ENCODE peak calls at places on chromosomes 4 and X, in four cellular contexts. E, U, Q and F are unnamed samples.

GRCh38 chr4:73839071-73839470 is 2.6 kb downstream of the CXCL6 start:
- DNase-seq in Q (no peak), U (no peak), E (no peak), F (no peak)

GRCh38 chr4:88522702-88523324 is 763 bp downstream of the PYURF start:
- DNase-seq in Q (peak; percentile 81), E (peak; percentile 55), U (peak; percentile 52), F (no peak)

GRCh38 chr4:89111833-89112563 is 665 bp downstream of the TIGD2 start:
- DNase-seq in E (no peak), U (peak; percentile 92), Q (no peak), F (no peak)

GRCh38 chrX:40132751-40133150 is 35.0 kb upstream of the BCOR start:
- DNase-seq in U (peak; percentile 76), E (peak; percentile 85), Q (no peak), F (no peak)

GRCh38 chrX:83819304-83819703 is 41.6 kb upstream of the CYLC1 start:
- DNase-seq in Q (no peak), U (no peak), E (no peak), F (no peak)

GRCh38 chrX:72479324-72480274 is 93.0 kb downstream of the HDAC8 start:
- DNase-seq in U (no peak), E (no peak), Q (no peak), F (no peak)

GRCh38 chrX:100512471-100512870 is 72.3 kb upstream of the TNMD start:
- DNase-seq in U (peak; percentile 2), E (no peak), Q (no peak), F (no peak)

GRCh38 chr4:97498875-97499274 is 644.4 kb downstream of the STPG2 start:
- DNase-seq in Q (no peak), E (no peak), U (peak; percentile 98), F (no peak)

GRCh38 chrX:37599735-37600134 is 28.3 kb downstream of the LANCL3 start:
- DNase-seq in U (peak; percentile 46), E (no peak), Q (no peak), F (no peak)

GRCh38 chr4:2942532-2943363 is 20.5 kb downstream of the NOP14 start:
- DNase-seq in E (no peak), Q (peak; percentile 70), U (no peak), F (no peak)

GRCh38 chr4:17502764-17503163 is 9.1 kb downstream of the QDPR start:
- DNase-seq in U (peak; percentile 94), E (no peak), Q (no peak), F (no peak)

GRCh38 chr4:186149872-186150271 is 41.5 kb upstream of the CYP4V2 start:
- DNase-seq in E (peak; percentile 66), U (no peak), Q (no peak), F (no peak)

GRCh38 chr4:8534129-8534528 is 46.1 kb upstream of the GPR78 start:
- DNase-seq in U (peak; percentile 97), Q (no peak), E (no peak), F (peak; percentile 88)

GRCh38 chr4:79233820-79234219 is 92.0 kb downstream of the NAA11 start:
- DNase-seq in Q (no peak), E (no peak), U (no peak), F (no peak)

GRCh38 chr4:68451246-68452211 is 4.3 kb downstream of the TMPRSS11E start:
- DNase-seq in Q (no peak), U (peak; percentile 77), E (no peak), F (peak; percentile 55)

GRCh38 chr4:87428979-87429378 is 6.6 kb downstream of the NUDT9 start:
- DNase-seq in E (no peak), U (no peak), Q (no peak), F (no peak)

GRCh38 chr4:84814100-84814750 is 152.3 kb downstream of the WDFY3 start:
- DNase-seq in Q (no peak), U (peak; percentile 91), E (peak; percentile 48), F (no peak)

GRCh38 chr4:38013461-38014366 is 53.5 kb downstream of the PTTG2 start:
- DNase-seq in Q (no peak), E (peak; percentile 53), U (peak; percentile 32), F (no peak)

GRCh38 chr4:185425600-185426352 is at the start of gene UFSP2:
- DNase-seq in U (peak; percentile 89), Q (peak; percentile 96), E (peak; percentile 88), F (peak; percentile 50)

GRCh38 chrX:104370089-104370488 is 115.4 kb upstream of the ESX1 start:
- DNase-seq in Q (no peak), E (no peak), U (peak; percentile 63), F (no peak)

GRCh38 chr4:158168606-158169005 is 4.2 kb downstream of the GASK1B start:
- DNase-seq in U (peak; percentile 20), Q (no peak), E (no peak), F (no peak)

GRCh38 chr4:81631958-81632439 is 160.3 kb upstream of the RASGEF1B start:
- DNase-seq in E (no peak), U (peak; percentile 99), Q (no peak), F (no peak)

GRCh38 chr4:6905501-6905900 is 4.1 kb upstream of the TBC1D14 start:
- DNase-seq in U (no peak), Q (no peak), E (no peak), F (no peak)

GRCh38 chr4:8707045-8707781 is 114.6 kb downstream of the CPZ start:
- DNase-seq in Q (no peak), U (no peak), E (peak; percentile 17), F (no peak)

GRCh38 chr4:112523008-112523440 is 7.0 kb upstream of the NEUROG2 start:
- DNase-seq in E (no peak), U (peak; percentile 29), Q (peak; percentile 84), F (no peak)

GRCh38 chrX:110180176-110180927 is 137.5 kb downstream of the AMMECR1 start:
- DNase-seq in E (no peak), Q (no peak), U (peak; percentile 66), F (no peak)

GRCh38 chr4:7744131-7744804 is 195.4 kb downstream of the AFAP1 start:
- DNase-seq in Q (peak; percentile 6), U (no peak), E (no peak), F (no peak)

GRCh38 chr4:165827018-165827417 is 46.0 kb upstream of the TLL1 start:
- DNase-seq in E (no peak), Q (no peak), U (no peak), F (no peak)

GRCh38 chr4:4677825-4678522 is 136.1 kb upstream of the STX18 start:
- DNase-seq in U (no peak), Q (no peak), E (peak; percentile 33), F (no peak)

GRCh38 chr4:78481180-78481579 is 70.4 kb upstream of the ANXA3 start:
- DNase-seq in E (no peak), U (peak; percentile 75), Q (no peak), F (no peak)

GRCh38 chr4:116585240-116585639 is 500.1 kb downstream of the TRAM1L1 start:
- DNase-seq in Q (no peak), E (no peak), U (no peak), F (no peak)

GRCh38 chr4:19380600-19380999 is 871.1 kb upstream of the SLIT2 start:
- DNase-seq in U (no peak), E (no peak), Q (no peak), F (no peak)

GRCh38 chr4:41156574-41156973 is 57.8 kb downstream of the APBB2 start:
- DNase-seq in Q (no peak), U (peak; percentile 76), E (no peak), F (no peak)
- H3K4me3 ChIP-seq in Q (no peak overlapping the region), U (no peak overlapping the region), E (no peak overlapping the region), F (no peak overlapping the region)

GRCh38 chr4:1746265-1746691 is 25.0 kb downstream of the TACC3 start:
- DNase-seq in E (no peak), Q (peak; percentile 93), U (no peak), F (peak; percentile 68)

GRCh38 chr4:1748465-1748995 is 27.2 kb downstream of the TACC3 start:
- DNase-seq in E (no peak), Q (peak; percentile 92), U (peak; percentile 29), F (no peak)

GRCh38 chr4:1746919-1747602 is 25.7 kb downstream of the TACC3 start:
- DNase-seq in E (no peak), Q (no peak), U (no peak), F (no peak)

GRCh38 chr4:1749370-1749769 is 28.0 kb downstream of the TACC3 start:
- DNase-seq in E (no peak), Q (no peak), U (no peak), F (no peak)

GRCh38 chr4:1747603-1747967 is 26.3 kb downstream of the TACC3 start:
- DNase-seq in Q (no peak), U (no peak), E (no peak), F (no peak)
- H3K4me1 ChIP-seq in Q (peaks cover 15% of the 10 kb centered on the region), U (peaks cover 14% of the 10 kb centered on the region), E (no peaks in the 10 kb centered on the region), F (peaks cover 13% of the 10 kb centered on the region)

DNA sequence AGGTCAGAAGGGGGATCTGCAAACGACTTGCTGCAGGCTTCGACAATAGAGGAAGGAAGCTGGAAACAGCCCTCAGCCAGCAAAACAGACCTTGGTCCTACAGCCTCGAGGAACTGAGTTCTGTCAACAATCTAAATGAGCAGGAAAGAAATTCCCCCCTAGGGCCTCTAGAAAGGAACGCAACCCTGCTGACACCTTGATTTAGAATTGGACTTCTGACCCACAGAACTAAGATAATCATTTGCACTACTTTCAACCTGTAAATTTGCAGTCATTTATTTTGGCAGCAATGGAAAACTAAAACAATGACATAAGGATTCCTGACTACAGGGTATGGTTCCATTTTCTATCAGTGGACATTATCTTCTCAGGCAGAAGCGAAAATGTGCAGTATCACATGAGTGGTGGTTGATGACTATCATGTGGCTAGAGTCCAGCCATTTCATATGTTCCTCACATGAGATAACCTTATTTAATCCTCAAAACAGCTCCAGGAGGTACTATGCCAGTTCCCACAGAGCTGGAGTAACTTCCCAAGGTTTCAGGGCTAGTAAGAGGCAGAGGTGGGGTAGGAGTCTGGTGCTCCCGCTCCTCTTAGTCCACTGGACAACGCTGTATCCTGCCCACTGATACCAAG is 61.6 kb downstream of the SAT1 start:
- DNase-seq in E (peak; percentile 19), U (no peak), Q (no peak), F (no peak)
- H3K27ac ChIP-seq in E (no peak overlapping the region), U (no peak overlapping the region), Q (peak overlapping the region; percentile 60), F (no peak overlapping the region)

GRCh38 chrX:9788908-9789307 is 2.7 kb downstream of the SHROOM2 start:
- DNase-seq in Q (no peak), U (no peak), E (no peak), F (no peak)

GRCh38 chrX:9789555-9789954 is 3.3 kb downstream of the SHROOM2 start:
- DNase-seq in U (no peak), E (no peak), Q (no peak), F (no peak)

GRCh38 chrX:9786839-9787635 is 808 bp downstream of the SHROOM2 start:
- DNase-seq in Q (no peak), E (no peak), U (no peak), F (no peak)

GRCh38 chrX:9785252-9785943 is 831 bp upstream of the SHROOM2 start:
- DNase-seq in U (no peak), E (no peak), Q (no peak), F (no peak)

DNA sequence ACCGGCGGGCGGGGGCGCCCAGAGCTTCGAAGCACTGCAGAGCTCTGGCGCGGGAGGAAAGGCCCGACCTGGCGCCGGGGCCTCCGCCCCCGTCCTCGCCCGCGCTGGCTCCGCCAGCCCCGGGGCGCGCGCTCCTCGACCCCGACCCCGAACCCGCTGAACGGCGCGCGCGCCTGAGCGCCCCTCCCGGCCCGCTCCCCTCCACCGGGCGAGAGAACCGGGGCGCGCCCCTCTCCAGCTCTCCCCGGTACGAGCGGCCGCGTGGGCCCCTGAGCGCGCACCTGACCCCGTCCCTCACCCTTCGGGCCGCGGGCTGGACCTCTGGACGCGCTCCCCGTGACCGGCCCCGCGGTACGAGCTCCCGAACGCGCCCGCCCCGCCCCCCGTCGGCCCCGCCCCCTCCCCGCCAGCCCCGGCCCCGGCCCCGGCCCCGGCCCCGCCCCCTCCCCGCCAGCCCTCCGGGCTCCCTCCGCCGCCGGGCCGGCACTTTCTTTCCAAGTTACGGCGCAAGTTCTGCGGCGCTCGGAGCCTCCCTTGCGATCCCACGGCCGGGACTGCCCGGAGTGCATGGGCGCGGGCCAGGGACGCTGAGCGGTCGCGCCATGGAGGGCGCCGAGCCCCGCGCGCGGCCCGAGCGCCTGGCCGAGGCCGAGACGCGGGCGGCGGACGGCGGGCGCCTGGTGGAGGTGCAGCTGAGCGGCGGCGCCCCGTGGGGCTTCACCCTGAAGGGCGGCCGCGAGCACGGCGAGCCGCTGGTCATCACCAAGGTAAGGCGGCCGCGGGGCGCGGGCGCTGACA is at the start of gene SHROOM2:
- DNase-seq in E (no peak), Q (peak; percentile 56), U (no peak), F (no peak)
- H3K4me3 ChIP-seq in E (peak within 1 kb of the TSS; percentile 37), Q (peak within 1 kb of the TSS; percentile 31), U (peak within 1 kb of the TSS; percentile 30), F (peak within 1 kb of the TSS; percentile 92)